ENCODE peak calls at places on chromosomes 4 and X, in six cellular contexts. I is PC-3, A is cardiac muscle cell, X is A673, N is neuronal stem cell, D is spleen. V is an unnamed sample.

GRCh38 chr4:183443609-183444148 is 757 bp upstream of the CDKN2AIP start:
- DNase-seq in I (peak), A (no peak), X (peak), N (no peak), D (no peak), V (no peak)

GRCh38 chr4:138910201-138910913 is 105.2 kb upstream of the NOCT start:
- DNase-seq in I (peak), A (peak), X (no peak), N (no peak), D (no peak), V (no peak)

GRCh38 chr4:184380707-184381106 is 93.6 kb downstream of the IRF2 start:
- DNase-seq in I (no peak), A (no peak), X (no peak), N (no peak), D (no peak), V (no peak)

GRCh38 chr4:158890294-158890693 is 121.5 kb downstream of the FNIP2 start:
- DNase-seq in I (no peak), A (no peak), X (no peak), N (no peak), D (no peak), V (no peak)

GRCh38 chrX:132958086-132958703 is at the start of gene HS6ST2:
- DNase-seq in I (no peak), A (no peak), X (peak), N (peak), D (no peak), V (no peak)

GRCh38 chr4:61555789-61556188 is 355.7 kb downstream of the ADGRL3 start:
- DNase-seq in I (peak), A (peak), X (no peak), N (no peak), D (no peak), V (no peak)

GRCh38 chr4:10589808-10590207 is 94.8 kb downstream of the CLNK start:
- DNase-seq in I (no peak), A (peak), X (peak), N (no peak), D (no peak), V (peak)

GRCh38 chr4:19850909-19851308 is 400.8 kb upstream of the SLIT2 start:
- DNase-seq in I (peak), A (peak), X (peak), N (no peak), D (no peak), V (no peak)

GRCh38 chr4:12120968-12121367 is 692.3 kb upstream of the HS3ST1 start:
- DNase-seq in I (no peak), A (no peak), X (no peak), N (no peak), D (no peak), V (no peak)

GRCh38 chrX:47384502-47384901 is 14.1 kb downstream of the ZNF157 start:
- DNase-seq in I (peak), A (peak), X (peak), N (peak), D (peak), V (no peak)

GRCh38 chr4:183610613-183611012 is 48.4 kb downstream of the RWDD4 start:
- DNase-seq in I (no peak), A (no peak), X (no peak), N (no peak), D (no peak), V (no peak)

GRCh38 chrX:104854790-104855340 is 288.9 kb downstream of the IL1RAPL2 start:
- DNase-seq in I (peak), A (no peak), X (no peak), N (no peak), D (no peak), V (no peak)

GRCh38 chrX:149511081-149511480 is 6.0 kb upstream of the IDS start:
- DNase-seq in I (peak), A (no peak), X (no peak), N (no peak), D (no peak), V (no peak)

GRCh38 chr4:946517-947471 is 14.5 kb downstream of the TMEM175 start:
- DNase-seq in I (no peak), A (no peak), X (no peak), N (no peak), D (peak), V (no peak)
- H3K27ac ChIP-seq in I (no peak), A (no peak), X (no peak), N (no peak), D (no peak), V (no peak)

GRCh38 chrX:3263681-3264126 is 82.7 kb downstream of the MXRA5 start:
- DNase-seq in I (no peak), A (no peak), X (no peak), N (no peak), D (no peak), V (no peak)
- H3K4me3 ChIP-seq in I (no peak), A (no peak), X (no peak), N (no peak), D (no peak), V (no peak)

GRCh38 chrX:100994352-100995281 is 25.1 kb downstream of the ARL13A start:
- DNase-seq in I (peak), A (peak), X (peak), N (no peak), D (no peak), V (no peak)

GRCh38 chrX:100995469-100995868 is 26.0 kb downstream of the ARL13A start:
- DNase-seq in I (peak), A (peak), X (peak), N (no peak), D (no peak), V (no peak)

DNA sequence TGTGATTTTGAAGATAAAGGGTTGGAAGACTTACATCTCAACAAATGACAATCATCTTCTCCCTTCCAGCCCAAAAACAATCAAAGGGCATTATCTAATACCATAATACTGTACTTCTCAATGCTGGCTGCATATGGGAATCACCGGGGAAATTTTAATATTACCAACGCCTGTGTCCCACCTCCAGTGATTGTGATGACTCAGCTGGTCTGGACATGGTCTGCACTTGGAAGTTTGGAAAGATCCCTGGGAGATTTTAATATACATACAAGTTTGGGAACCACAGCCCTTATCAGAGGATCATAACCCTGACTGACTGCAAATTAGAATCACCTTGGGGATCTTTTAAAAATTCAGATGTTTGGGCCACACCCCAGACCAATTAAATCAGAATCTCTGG is 29.9 kb downstream of the ARL13A start:
- DNase-seq in I (no peak), A (no peak), X (no peak), N (no peak), D (no peak), V (no peak)
- H3K27ac ChIP-seq in I (no peak), A (no peak), X (no peak), N (no peak), D (no peak), V (no peak)

GRCh38 chr4:1793940-1794808 is 1.1 kb downstream of the FGFR3 start:
- DNase-seq in I (no peak), A (no peak), X (no peak), N (no peak), D (no peak), V (no peak)
- H3K4me3 ChIP-seq in I (no peak), A (peak), X (peak), N (peak), D (peak), V (peak)

GRCh38 chrX:68789966-68790365 is 38.9 kb upstream of the EFNB1 start:
- DNase-seq in I (no peak), A (no peak), X (no peak), N (no peak), D (no peak), V (no peak)
- H3K27ac ChIP-seq in I (no peak), A (no peak), X (no peak), N (no peak), D (no peak), V (no peak)

DNA sequence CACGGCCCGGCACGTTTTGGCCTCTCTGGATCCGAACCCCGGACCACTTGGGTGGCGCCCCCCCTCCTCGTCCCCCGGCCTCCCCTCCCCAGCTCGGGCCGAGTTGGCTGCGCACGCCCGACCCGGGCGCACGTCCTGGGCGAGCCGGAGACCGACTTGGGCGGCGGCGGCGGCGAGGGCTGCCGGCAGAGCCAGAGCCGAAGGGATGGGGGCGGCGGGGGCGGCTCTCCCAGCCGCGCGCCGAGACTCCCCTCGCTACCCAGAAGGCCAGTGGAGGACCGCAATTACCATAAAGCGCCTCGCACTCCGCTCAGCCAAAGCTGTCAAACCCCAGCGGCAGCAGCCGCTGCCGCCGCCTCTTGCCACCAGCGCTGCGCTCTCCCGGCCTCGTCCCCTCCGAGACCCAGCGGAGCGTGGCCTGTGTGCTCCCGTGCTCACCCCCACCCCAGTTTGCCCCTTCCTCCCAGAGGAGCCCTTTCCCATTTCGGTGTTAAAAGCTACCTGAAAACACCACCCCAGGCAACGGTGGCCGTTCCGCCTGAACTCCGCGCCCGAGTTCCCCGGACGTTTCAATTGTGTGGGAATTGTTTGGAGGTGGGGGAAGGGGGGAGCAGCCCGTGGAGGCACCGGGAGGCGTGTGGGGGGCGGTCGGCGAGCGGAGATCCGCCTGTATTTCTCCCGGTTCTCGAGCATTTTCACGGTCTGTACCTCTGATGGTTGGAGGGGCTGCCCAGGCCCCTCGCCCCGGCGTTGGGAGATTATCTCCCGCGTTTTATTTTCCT is 697 bp upstream of the BCOR start:
- DNase-seq in I (peak), A (peak), X (peak), N (no peak), D (peak), V (no peak)
- H3K4me3 ChIP-seq in I (peak), A (peak), X (peak), N (peak), D (peak), V (peak)

V was measured in SK-N-MC.